ENCODE peak calls at places on chromosomes 4 and X, in ten cellular contexts. H is stomach; Y is CD4-positive, CD25-positive, alpha-beta regulatory T cell; J is tibial artery; R is osteoblast; A is sigmoid colon; X is body of pancreas; P is esophagus squamous epithelium; G is ovary; N is suprapubic skin. I is an unnamed sample. For H3K4me1 and H3K36me3, the result is how much of the 10 kb centered on the place peaks cover.

GRCh38 chrX:21932277-21932996 is 8.1 kb upstream of the SMS start:
- DNase-seq in X (no peak), N (no peak), A (no peak), Y (no peak), H (no peak), P (no peak), G (no peak), R (peak), J (peak), I (no peak)

GRCh38 chrX:54359408-54359807 is 1.6 kb upstream of the WNK3 start:
- DNase-seq in R (no peak), A (no peak), P (no peak), H (no peak), J (no peak), N (no peak), G (no peak), Y (no peak), X (no peak), I (no peak)

GRCh38 chrX:150051096-150051495 is 112.8 kb upstream of the EOLA2 start:
- DNase-seq in X (no peak), J (no peak), N (no peak), A (no peak), Y (no peak), G (no peak), H (no peak), P (no peak), R (no peak), I (no peak)

GRCh38 chr4:16867827-16868226 is 30.6 kb downstream of the LDB2 start:
- DNase-seq in N (no peak), H (no peak), G (no peak), R (no peak), Y (no peak), A (no peak), X (no peak), J (no peak), P (no peak), I (no peak)

GRCh38 chr4:25019501-25019900 is 11.2 kb downstream of the LGI2 start:
- DNase-seq in R (no peak), H (no peak), P (no peak), N (no peak), G (no peak), Y (no peak), A (no peak), X (no peak), J (no peak), I (no peak)

GRCh38 chr4:150033937-150034336 is 44.3 kb upstream of the DCLK2 start:
- DNase-seq in P (no peak), Y (no peak), G (no peak), N (no peak), X (peak), J (no peak), A (no peak), H (peak), R (no peak), I (no peak)

GRCh38 chr4:163251204-163251603 is 81.2 kb downstream of the NPY1R start:
- DNase-seq in H (no peak), N (no peak), P (no peak), G (no peak), A (no peak), J (no peak), X (no peak), R (no peak), Y (no peak), I (no peak)

GRCh38 chrX:132533409-132533808 is 44.6 kb upstream of the MBNL3 start:
- DNase-seq in R (peak), G (no peak), N (no peak), H (no peak), P (no peak), X (no peak), A (no peak), J (no peak), Y (no peak), I (no peak)

GRCh38 chrX:105752334-105752733 is 70.0 kb upstream of the NRK start:
- DNase-seq in X (no peak), P (no peak), R (no peak), G (no peak), H (no peak), A (no peak), N (no peak), Y (no peak), J (no peak), I (no peak)

GRCh38 chrX:53263597-53264094 is 17.7 kb downstream of the IQSEC2 start:
- DNase-seq in G (no peak), A (no peak), X (no peak), Y (no peak), H (no peak), R (peak), P (no peak), J (no peak), N (no peak), I (no peak)

GRCh38 chr4:472881-473574 is 25.9 kb downstream of the ZNF721 start:
- DNase-seq in J (no peak), H (no peak), N (no peak), Y (peak), A (no peak), P (no peak), X (no peak), G (no peak), R (peak), I (no peak)

GRCh38 chr4:112297495-112297894 is 326 bp downstream of the ALPK1 start:
- DNase-seq in H (no peak), G (no peak), R (no peak), P (no peak), J (no peak), X (no peak), A (no peak), Y (no peak), N (no peak), I (no peak)

GRCh38 chrX:104522386-104522785 is 43.6 kb upstream of the IL1RAPL2 start:
- DNase-seq in H (no peak), R (no peak), G (no peak), N (no peak), Y (no peak), P (no peak), X (no peak), A (no peak), J (no peak), I (no peak)

GRCh38 chrX:109826954-109827708 is 94.1 kb upstream of the ACSL4 start:
- DNase-seq in G (no peak), P (no peak), J (no peak), H (no peak), X (no peak), Y (no peak), R (peak), N (no peak), A (no peak), I (no peak)

GRCh38 chr4:113300384-113301011 is 251.0 kb downstream of the ANK2 start:
- DNase-seq in A (no peak), R (peak), H (no peak), G (no peak), N (no peak), J (no peak), X (no peak), P (no peak), Y (no peak), I (peak)

GRCh38 chr4:4608214-4608537 is 66.3 kb upstream of the STX18 start:
- DNase-seq in A (no peak), J (no peak), R (no peak), Y (no peak), P (no peak), H (no peak), X (no peak), N (no peak), G (no peak), I (no peak)

GRCh38 chr4:87321888-87322287 is 794 bp downstream of the HSD17B13 start:
- DNase-seq in H (no peak), A (no peak), J (no peak), N (no peak), R (no peak), P (no peak), X (no peak), G (no peak), Y (no peak), I (no peak)

GRCh38 chr4:26867914-26868684 is 7.5 kb downstream of the STIM2 start:
- DNase-seq in H (no peak), P (no peak), G (peak), J (no peak), A (no peak), N (no peak), X (no peak), R (no peak), Y (no peak), I (no peak)

GRCh38 chrX:7432901-7433300 is 284.9 kb upstream of the PUDP start:
- DNase-seq in Y (no peak), X (no peak), P (no peak), H (no peak), R (no peak), J (no peak), G (no peak), A (no peak), N (no peak), I (no peak)

GRCh38 chrX:5051831-5052491 is 1176.7 kb downstream of the NLGN4X start:
- DNase-seq in J (peak), N (no peak), H (no peak), X (peak), G (no peak), R (no peak), A (peak), Y (no peak), P (no peak), I (peak)

GRCh38 chr4:85738721-85739120 is 263.8 kb downstream of the ARHGAP24 start:
- DNase-seq in H (no peak), N (no peak), A (no peak), X (no peak), P (no peak), J (no peak), Y (no peak), G (no peak), R (no peak), I (no peak)

GRCh38 chr4:177322156-177322685 is 12.5 kb downstream of the NEIL3 start:
- DNase-seq in N (no peak), J (no peak), X (no peak), A (no peak), Y (no peak), R (no peak), H (no peak), P (no peak), G (no peak), I (no peak)

GRCh38 chr4:1723131-1723801 is 1.9 kb downstream of the TACC3 start:
- DNase-seq in N (no peak), G (peak), Y (peak), J (no peak), X (no peak), H (no peak), A (no peak), R (peak), P (no peak), I (no peak)

GRCh38 chrX:147958316-147958715 is 22.8 kb upstream of the FMR1NB start:
- DNase-seq in J (no peak), A (no peak), P (no peak), H (no peak), Y (no peak), N (no peak), R (no peak), X (no peak), G (no peak), I (no peak)

GRCh38 chr4:185880571-185880970 is 68.6 kb upstream of the SORBS2 start:
- DNase-seq in H (no peak), Y (no peak), P (no peak), R (no peak), N (no peak), G (no peak), A (no peak), J (no peak), X (no peak), I (no peak)

GRCh38 chrX:24153796-24154189 is 4.3 kb downstream of the ZFX start:
- DNase-seq in J (no peak), G (no peak), Y (no peak), A (no peak), P (no peak), X (no peak), H (no peak), N (no peak), R (no peak), I (no peak)

GRCh38 chrX:24156177-24156576 is 6.6 kb downstream of the ZFX start:
- DNase-seq in H (no peak), P (no peak), X (no peak), N (no peak), R (no peak), G (no peak), J (no peak), A (no peak), Y (no peak), I (no peak)

GRCh38 chrX:24153175-24153795 is 3.8 kb downstream of the ZFX start:
- DNase-seq in Y (no peak), J (no peak), R (peak), G (no peak), P (no peak), N (no peak), H (no peak), X (no peak), A (peak), I (no peak)

GRCh38 chrX:24154490-24155034 is 5.0 kb downstream of the ZFX start:
- DNase-seq in R (no peak), J (no peak), P (no peak), G (no peak), N (no peak), X (no peak), Y (no peak), H (no peak), A (no peak), I (no peak)

GRCh38 chrX:24158881-24159280 is 9.4 kb downstream of the ZFX start:
- DNase-seq in Y (no peak), G (no peak), R (no peak), N (no peak), J (no peak), H (no peak), P (no peak), A (no peak), X (no peak), I (no peak)
- H3K4me1 ChIP-seq in Y (under half), G (under half), R (under half), N (under half), J (under half), H (under half), P (under half), A (under half), X (under half), I (under half)

GRCh38 chr4:123359449-123360306 is 36.9 kb upstream of the SPRY1 start:
- DNase-seq in P (no peak), Y (no peak), H (no peak), J (no peak), A (no peak), R (no peak), N (no peak), X (no peak), G (no peak), I (no peak)
- H3K36me3 ChIP-seq in P (under half), Y (under half), H (under half), J (under half), A (under half), R (under half), N (under half), X (under half), G (under half), I (under half)

DNA sequence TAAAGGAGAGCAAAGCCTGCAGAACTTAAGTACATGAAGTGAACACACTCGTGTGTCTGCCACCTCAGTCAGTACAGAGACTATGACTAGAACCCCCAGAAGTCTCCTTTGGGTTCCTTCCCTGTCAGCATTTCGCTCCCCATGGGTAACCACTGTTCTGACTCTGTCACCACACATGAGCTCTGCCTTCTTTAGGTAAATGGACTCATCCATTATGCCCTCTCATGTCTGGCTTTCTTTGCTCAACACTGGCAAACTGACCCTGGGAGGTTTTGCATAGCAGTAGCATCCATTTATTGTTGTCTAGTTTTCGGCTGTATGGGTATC is 38.5 kb downstream of the TBC1D14 start:
- DNase-seq in J (no peak), Y (no peak), G (no peak), H (no peak), A (no peak), N (no peak), P (no peak), R (no peak), X (no peak), I (no peak)
- H3K4me1 ChIP-seq in J (under half), Y (half or more), G (under half), H (under half), A (under half), N (under half), P (under half), R (under half), X (under half), I (under half)

DNA sequence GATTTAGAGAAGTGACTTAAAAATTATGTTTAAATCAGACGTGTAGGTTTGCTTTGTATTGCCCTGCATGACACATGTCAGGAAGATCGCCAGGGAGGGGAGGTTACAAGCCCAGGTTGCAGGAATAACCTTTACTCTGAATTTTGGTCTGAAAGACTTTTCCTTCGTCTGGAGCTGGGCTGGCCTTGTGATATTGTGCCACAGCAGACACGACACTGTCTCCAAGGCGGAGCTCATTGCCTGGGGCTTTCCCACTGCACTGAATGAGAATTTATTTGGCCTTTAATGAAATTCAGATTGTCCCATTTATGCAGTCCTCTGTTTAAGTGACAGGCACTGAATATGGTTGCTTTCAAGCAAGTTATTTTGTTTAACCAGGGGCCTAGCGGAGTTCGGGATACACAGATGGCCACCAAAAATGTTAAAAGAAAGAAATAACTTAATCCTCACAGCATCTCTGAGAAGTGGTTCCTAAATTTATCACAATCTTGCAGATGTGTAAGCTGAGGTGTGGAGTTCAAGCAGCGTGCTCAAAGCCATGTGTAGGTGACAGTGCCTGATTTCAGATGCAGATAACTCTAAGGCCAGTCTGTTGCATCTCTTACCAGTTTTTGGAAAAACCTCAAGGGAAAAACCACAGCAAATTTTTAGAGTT is 45.2 kb downstream of the RHOH start:
- DNase-seq in P (no peak), G (no peak), R (no peak), J (no peak), N (no peak), X (no peak), H (no peak), Y (no peak), A (no peak), I (no peak)
- H3K36me3 ChIP-seq in P (under half), G (under half), R (under half), J (under half), N (under half), X (under half), H (under half), Y (half or more), A (under half), I (under half)